ENCODE peak calls at places on chromosomes 11 and 22, in eight cellular contexts. L is uterus, Y is tibial nerve, J is endothelial cell of umbilical vein, V is sigmoid colon, S is HCT116, W is gastrocnemius medialis, K is thyroid gland. N is an unnamed sample.

GRCh38 chr11:131595812-131596211 is 225.4 kb downstream of the NTM start:
- DNase-seq in L (no peak), Y (no peak), J (no peak), V (no peak), S (no peak), W (no peak), K (no peak), N (no peak)

GRCh38 chr11:6472934-6473333 is 807 bp downstream of the TRIM3 start:
- DNase-seq in L (no peak), Y (no peak), J (no peak), V (no peak), S (no peak), W (no peak), K (no peak), N (no peak)

GRCh38 chr11:10659339-10660216 is 34.0 kb downstream of the IRAG1 start:
- DNase-seq in L (peak; percentile 68), Y (no peak), J (peak; percentile 90), V (peak; percentile 88), S (peak; percentile 96), W (peak; percentile 71), K (peak; percentile 53), N (no peak)

GRCh38 chr22:44661070-44661469 is 40.9 kb upstream of the PRR5 start:
- DNase-seq in L (no peak), Y (no peak), J (no peak), V (no peak), S (no peak), W (no peak), K (no peak), N (no peak)

GRCh38 chr11:126662055-126662790 is 306.7 kb downstream of the ST3GAL4 start:
- DNase-seq in L (no peak), Y (no peak), J (no peak), V (no peak), S (no peak), W (no peak), K (no peak), N (no peak)

GRCh38 chr11:43735931-43736330 is 55.4 kb downstream of the HSD17B12 start:
- DNase-seq in L (no peak), Y (no peak), J (no peak), V (no peak), S (no peak), W (no peak), K (no peak), N (no peak)

GRCh38 chr11:96293583-96293982 is 49.4 kb downstream of the MAML2 start:
- DNase-seq in L (no peak), Y (no peak), J (peak; percentile 42), V (no peak), S (no peak), W (no peak), K (no peak), N (no peak)

GRCh38 chr11:12827929-12828812 is 153.9 kb downstream of the TEAD1 start:
- DNase-seq in L (no peak), Y (peak; percentile 33), J (peak; percentile 91), V (no peak), S (no peak), W (no peak), K (peak; percentile 62), N (no peak)

GRCh38 chr11:35488117-35488516 is 37.3 kb downstream of the PAMR1 start:
- DNase-seq in L (no peak), Y (no peak), J (no peak), V (no peak), S (no peak), W (no peak), K (peak; percentile 31), N (no peak)

GRCh38 chr11:7540830-7541555 is 27.2 kb downstream of the PPFIBP2 start:
- DNase-seq in L (no peak), Y (no peak), J (no peak), V (no peak), S (no peak), W (no peak), K (no peak), N (no peak)

GRCh38 chr11:126465573-126466287 is 110.2 kb downstream of the ST3GAL4 start:
- DNase-seq in L (no peak), Y (no peak), J (no peak), V (no peak), S (no peak), W (no peak), K (no peak), N (no peak)

DNA sequence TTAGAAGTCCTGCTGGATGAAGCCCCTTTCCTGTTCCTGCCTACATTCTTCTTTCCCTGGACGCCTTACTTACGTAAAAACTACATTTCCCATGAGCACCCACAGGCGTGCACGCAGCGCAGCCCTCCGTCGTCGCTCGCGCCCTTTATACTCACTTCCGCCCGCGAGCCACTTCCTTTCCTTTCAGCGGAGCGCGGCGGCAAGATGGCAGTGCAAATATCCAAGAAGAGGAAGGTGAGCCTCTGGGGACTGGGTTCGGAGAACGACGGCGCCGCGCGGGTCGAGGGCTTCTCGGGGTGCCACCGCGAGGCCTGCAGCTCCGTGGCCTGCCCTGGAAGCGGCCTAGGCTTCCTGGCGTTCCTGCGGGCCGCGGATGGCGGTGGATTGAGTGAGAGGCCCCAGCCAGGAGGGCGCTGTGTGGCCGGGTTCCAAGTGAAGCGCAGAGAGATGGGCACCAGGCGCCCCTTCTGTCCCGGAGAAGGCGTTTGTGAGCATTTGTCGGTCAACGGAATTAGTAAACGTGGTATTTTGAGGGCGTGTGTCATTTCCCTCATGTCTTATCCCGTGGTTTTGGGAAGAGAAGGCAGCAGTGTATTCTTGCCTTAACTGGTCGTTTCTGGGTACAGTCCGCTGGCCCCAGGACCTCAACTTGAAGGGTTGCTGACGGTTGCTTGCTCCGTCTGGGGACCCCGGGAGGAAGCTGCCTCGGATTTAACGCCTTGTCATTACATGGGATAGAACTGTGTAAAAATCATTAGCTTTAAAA is at the start of gene RPS3:
- DNase-seq in L (peak; percentile 87), Y (peak; percentile 88), J (peak; percentile 95), V (peak; percentile 95), S (peak; percentile 81), W (peak; percentile 87), K (peak; percentile 93), N (peak; percentile 95)
- TF ChIP-seq POLR2A in L (peak; percentile 95), Y (peak; percentile 91), J (peak; percentile 98), V (peak; percentile 90), S (peak; percentile 98), W (peak; percentile 92), K (peak; percentile 94), N (no peak)

GRCh38 chr22:35059632-35060031 is 6.3 kb upstream of the ISX start:
- DNase-seq in L (no peak), Y (no peak), J (no peak), V (no peak), S (no peak), W (no peak), K (no peak), N (no peak)
- H3K4me1 ChIP-seq in L (no peaks in the 10 kb centered on the region), Y (no peaks in the 10 kb centered on the region), J (no peaks in the 10 kb centered on the region), V (no peaks in the 10 kb centered on the region), S (peaks cover 4% of the 10 kb centered on the region), W (no peaks in the 10 kb centered on the region), K (no peaks in the 10 kb centered on the region), N (no peaks in the 10 kb centered on the region)

DNA sequence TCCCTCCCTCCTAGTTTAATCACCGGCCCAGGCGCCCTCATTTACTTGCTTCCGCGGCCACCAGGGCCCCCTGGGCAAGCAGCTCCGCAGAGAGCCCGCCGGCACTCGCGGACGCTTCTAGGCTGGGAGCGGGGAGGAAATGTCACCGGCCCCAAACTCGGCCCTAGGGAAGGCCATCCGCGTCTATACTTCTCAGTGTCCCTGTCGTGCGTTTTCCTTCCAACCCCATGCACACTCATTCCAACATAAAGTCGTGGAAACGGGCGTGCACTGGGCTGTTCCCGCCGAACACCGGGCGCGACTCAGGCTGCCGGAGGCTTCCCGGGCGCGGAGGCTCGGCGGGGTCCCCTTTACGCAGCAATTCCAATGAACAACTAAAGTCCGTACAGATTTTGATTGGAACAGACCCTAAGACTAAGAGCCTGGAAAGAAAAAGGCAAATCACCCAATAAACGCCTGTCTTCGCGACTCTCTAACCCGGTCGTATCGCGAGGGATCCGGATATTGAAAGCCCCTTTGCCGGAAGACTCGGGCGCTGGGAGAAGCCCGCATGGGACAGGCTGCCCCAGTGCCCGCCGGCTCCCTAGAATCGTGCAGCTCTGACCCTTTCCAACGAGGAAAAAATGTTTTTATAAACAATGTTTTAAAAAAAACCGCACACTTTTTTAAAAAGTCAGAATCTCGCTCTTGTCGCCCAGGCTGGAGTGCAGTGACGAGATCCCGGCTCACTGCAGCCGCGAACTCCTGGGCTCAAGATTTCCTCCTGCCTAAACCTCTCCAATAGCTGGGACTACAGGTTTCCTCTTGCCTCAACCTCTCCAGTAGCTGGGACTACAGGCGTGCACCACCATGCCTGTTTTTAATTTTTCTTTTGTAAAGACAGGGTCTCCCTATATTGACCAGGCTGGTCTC is 1.3 kb upstream of the BARX2 start:
- DNase-seq in L (no peak), Y (no peak), J (no peak), V (no peak), S (no peak), W (no peak), K (no peak), N (no peak)
- H3K4me3 ChIP-seq in L (no peak overlapping the region), Y (no peak overlapping the region), J (no peak overlapping the region), V (no peak overlapping the region), S (peak overlapping the region; percentile 55), W (no peak overlapping the region), K (peak overlapping the region; percentile 22), N (peak overlapping the region; percentile 42)

GRCh38 chr11:118918128-118918685 is 7.5 kb downstream of the BCL9L start:
- DNase-seq in L (peak; percentile 89), Y (peak; percentile 80), J (peak; percentile 75), V (peak; percentile 92), S (no peak), W (peak; percentile 79), K (peak; percentile 68), N (peak; percentile 83)
- TF ChIP-seq POLR2A in L (peak; percentile 47), Y (no peak), J (no peak), V (no peak), S (no peak), W (peak; percentile 49), K (peak; percentile 17), N (no peak)

GRCh38 chr11:33694346-33695050 is 6.1 kb downstream of the C11orf91 start:
- DNase-seq in L (no peak), Y (no peak), J (no peak), V (no peak), S (no peak), W (no peak), K (no peak), N (no peak)

GRCh38 chr11:33697997-33698396 is 2.6 kb downstream of the C11orf91 start:
- DNase-seq in L (no peak), Y (no peak), J (no peak), V (no peak), S (no peak), W (no peak), K (no peak), N (no peak)

GRCh38 chr11:33696931-33697638 is 3.5 kb downstream of the C11orf91 start:
- DNase-seq in L (no peak), Y (no peak), J (no peak), V (no peak), S (no peak), W (no peak), K (no peak), N (no peak)

GRCh38 chr11:33695051-33695566 is 5.5 kb downstream of the C11orf91 start:
- DNase-seq in L (no peak), Y (no peak), J (peak; percentile 93), V (no peak), S (no peak), W (no peak), K (peak; percentile 72), N (no peak)

GRCh38 chr11:33696411-33696810 is 4.2 kb downstream of the C11orf91 start:
- DNase-seq in L (no peak), Y (no peak), J (no peak), V (no peak), S (no peak), W (no peak), K (no peak), N (no peak)
- H3K4me1 ChIP-seq in L (no peaks in the 10 kb centered on the region), Y (peaks cover 63% of the 10 kb centered on the region), J (peaks cover 47% of the 10 kb centered on the region), V (no peaks in the 10 kb centered on the region), S (peaks cover 71% of the 10 kb centered on the region), W (peaks cover 32% of the 10 kb centered on the region), K (peaks cover 45% of the 10 kb centered on the region), N (peaks cover 52% of the 10 kb centered on the region)

GRCh38 chr22:41913842-41914534 is 886 bp downstream of the SHISA8 start:
- DNase-seq in L (no peak), Y (no peak), J (no peak), V (no peak), S (no peak), W (no peak), K (no peak), N (no peak)
- H3K4me3 ChIP-seq in L (no peak overlapping the region), Y (no peak overlapping the region), J (no peak overlapping the region), V (no peak overlapping the region), S (no peak overlapping the region), W (no peak overlapping the region), K (no peak overlapping the region), N (no peak overlapping the region)